ENCODE peak calls at places on chromosome 7, in ten cellular contexts. Q is HEK293T; M is memory B cell; Z is brain microvascular endothelial cell; H is activated CD8-positive, alpha-beta memory T cell treated with anti-CD3 and anti-CD28 coated beads for 48 hours; P is AG10803; K is WTC11; A is central memory CD4-positive, alpha-beta T cell; L is activated naive CD4-positive, alpha-beta T cell; J is cardiac muscle cell. Y is an unnamed sample.

GRCh38 chr7:158030566-158030965 is 557.1 kb downstream of the PTPRN2 start:
- DNase-seq in L (no peak), Z (no peak), P (no peak), J (no peak), Q (no peak), H (no peak), M (no peak), A (no peak), K (no peak), Y (no peak)

GRCh38 chr7:90119178-90119971 is 34.9 kb upstream of the STEAP1 start:
- DNase-seq in P (peak; percentile 6), J (peak; percentile 53), Z (no peak), M (no peak), Q (no peak), L (peak; percentile 18), A (peak; percentile 33), K (peak; percentile 38), H (no peak), Y (peak; percentile 49)

GRCh38 chr7:30049173-30049572 is 21.0 kb downstream of the PLEKHA8 start:
- DNase-seq in P (no peak), J (no peak), L (no peak), M (no peak), K (no peak), A (no peak), Z (no peak), H (no peak), Q (no peak), Y (no peak)

GRCh38 chr7:55568613-55569268 is 3.6 kb downstream of the VOPP1 start:
- DNase-seq in J (peak; percentile 43), P (peak; percentile 9), A (no peak), Q (no peak), L (no peak), M (no peak), H (no peak), Z (no peak), K (no peak), Y (no peak)

GRCh38 chr7:134473861-134474291 is 15.0 kb upstream of the AKR1B1 start:
- DNase-seq in Z (peak; percentile 20), M (no peak), J (peak; percentile 53), L (no peak), P (peak; percentile 61), Q (no peak), A (no peak), K (no peak), H (no peak), Y (no peak)

GRCh38 chr7:50450691-50451051 is 521 bp upstream of the FIGNL1 start:
- DNase-seq in K (peak; percentile 25), P (no peak), Z (no peak), L (no peak), J (peak; percentile 10), M (no peak), Q (no peak), H (no peak), A (no peak), Y (no peak)

GRCh38 chr7:2893411-2893861 is 49.3 kb upstream of the GNA12 start:
- DNase-seq in K (no peak), Z (no peak), L (no peak), H (no peak), J (no peak), M (no peak), P (no peak), Q (no peak), A (no peak), Y (no peak)

GRCh38 chr7:5643280-5643679 is 138.2 kb downstream of the RNF216 start:
- DNase-seq in P (no peak), H (no peak), Z (peak; percentile 30), A (peak; percentile 24), M (no peak), K (peak; percentile 32), J (peak; percentile 43), L (no peak), Q (no peak), Y (no peak)

GRCh38 chr7:65269150-65269856 is 104.4 kb upstream of the ZNF92 start:
- DNase-seq in L (no peak), M (no peak), Q (peak; percentile 92), K (peak; percentile 97), P (no peak), J (peak; percentile 57), H (peak; percentile 16), Z (peak; percentile 78), A (no peak), Y (peak; percentile 96)

GRCh38 chr7:98049034-98049433 is 57.6 kb upstream of the LMTK2 start:
- DNase-seq in Z (no peak), J (no peak), L (no peak), A (no peak), K (peak; percentile 23), H (no peak), Q (no peak), M (no peak), P (no peak), Y (no peak)

GRCh38 chr7:88759956-88760515 is 536 bp downstream of the ZNF804B start:
- DNase-seq in Z (no peak), H (no peak), L (no peak), A (no peak), P (no peak), K (no peak), M (no peak), Q (no peak), J (no peak), Y (no peak)

GRCh38 chr7:4943297-4943696 is 15.7 kb downstream of the MMD2 start:
- DNase-seq in Z (no peak), J (no peak), A (no peak), M (no peak), Q (no peak), L (no peak), H (no peak), K (no peak), P (no peak), Y (no peak)

GRCh38 chr7:18016547-18017444 is 10.8 kb downstream of the PRPS1L1 start:
- DNase-seq in J (peak; percentile 26), A (no peak), K (no peak), P (no peak), L (no peak), Z (no peak), M (no peak), Q (no peak), H (no peak), Y (no peak)

GRCh38 chr7:98174334-98175259 is 36.6 kb upstream of the BHLHA15 start:
- DNase-seq in M (no peak), Z (no peak), Q (no peak), L (no peak), P (no peak), H (no peak), K (no peak), J (no peak), A (no peak), Y (no peak)

GRCh38 chr7:147053761-147054160 is 937.2 kb downstream of the CNTNAP2 start:
- DNase-seq in P (peak; percentile 36), L (no peak), A (no peak), M (no peak), K (no peak), Q (no peak), Z (no peak), J (no peak), H (no peak), Y (no peak)

GRCh38 chr7:105389090-105389650 is 449 bp upstream of the SRPK2 start:
- DNase-seq in J (peak; percentile 67), P (peak; percentile 56), L (no peak), A (peak; percentile 24), M (peak; percentile 17), H (peak; percentile 3), Z (peak; percentile 49), Q (peak; percentile 72), K (peak; percentile 50), Y (no peak)

Y was measured in iPS-NIHi11.